ENCODE peak calls at places on chromosomes 16 and 17, in four cellular contexts. One of them, this sample, is unnamed.

GRCh38 chr17:79861371-79862216 is 22.4 kb upstream of the CBX4 start:
- DNase-seq in LoVo: no peak
- DNase-seq in NCI-H1436: no peak
- DNase-seq in activated CD4-positive, CD25-positive, alpha-beta regulatory T cell: no peak
- DNase-seq in this sample: no peak

GRCh38 chr16:4578961-4579530 is 22.9 kb downstream of the C16orf96 start:
- DNase-seq in activated CD4-positive, CD25-positive, alpha-beta regulatory T cell: no peak
- DNase-seq in LoVo: no peak
- DNase-seq in NCI-H1436: peak; percentile 21
- DNase-seq in this sample: no peak

GRCh38 chr17:81002409-81003361 is 11.0 kb downstream of the CHMP6 start:
- DNase-seq in LoVo: peak; percentile 68
- DNase-seq in NCI-H1436: peak; percentile 78
- DNase-seq in activated CD4-positive, CD25-positive, alpha-beta regulatory T cell: no peak
- DNase-seq in this sample: no peak

GRCh38 chr17:48583708-48584582 is 5.8 kb upstream of the HOXB4 start:
- DNase-seq in NCI-H1436: no peak
- DNase-seq in activated CD4-positive, CD25-positive, alpha-beta regulatory T cell: no peak
- DNase-seq in LoVo: no peak
- DNase-seq in this sample: no peak

GRCh38 chr16:67748791-67749282 is 29.7 kb upstream of the GFOD2 start:
- DNase-seq in activated CD4-positive, CD25-positive, alpha-beta regulatory T cell: no peak
- DNase-seq in LoVo: no peak
- DNase-seq in NCI-H1436: no peak
- DNase-seq in this sample: no peak

GRCh38 chr17:72075995-72076677 is 44.7 kb upstream of the SOX9 start:
- DNase-seq in NCI-H1436: no peak
- DNase-seq in LoVo: no peak
- DNase-seq in activated CD4-positive, CD25-positive, alpha-beta regulatory T cell: no peak
- DNase-seq in this sample: no peak

GRCh38 chr17:65850486-65850885 is 289.0 kb upstream of the AXIN2 start:
- DNase-seq in NCI-H1436: no peak
- DNase-seq in activated CD4-positive, CD25-positive, alpha-beta regulatory T cell: no peak
- DNase-seq in LoVo: peak; percentile 14
- DNase-seq in this sample: no peak

GRCh38 chr16:86306811-86307517 is 203.4 kb upstream of the FOXF1 start:
- DNase-seq in LoVo: no peak
- DNase-seq in activated CD4-positive, CD25-positive, alpha-beta regulatory T cell: no peak
- DNase-seq in NCI-H1436: no peak
- DNase-seq in this sample: no peak

GRCh38 chr17:55731586-55732250 is 9.1 kb upstream of the TMEM100 start:
- DNase-seq in LoVo: no peak
- DNase-seq in activated CD4-positive, CD25-positive, alpha-beta regulatory T cell: no peak
- DNase-seq in NCI-H1436: no peak
- DNase-seq in this sample: no peak

GRCh38 chr17:3927628-3928010 is 11.4 kb upstream of the P2RX1 start:
- DNase-seq in activated CD4-positive, CD25-positive, alpha-beta regulatory T cell: no peak
- DNase-seq in NCI-H1436: no peak
- DNase-seq in LoVo: no peak
- DNase-seq in this sample: no peak

GRCh38 chr17:33120103-33120502 is 128.5 kb downstream of the SPACA3 start:
- DNase-seq in NCI-H1436: no peak
- DNase-seq in activated CD4-positive, CD25-positive, alpha-beta regulatory T cell: no peak
- DNase-seq in LoVo: no peak
- DNase-seq in this sample: no peak

GRCh38 chr17:63675607-63676539 is 24.1 kb downstream of the LIMD2 start:
- DNase-seq in LoVo: peak; percentile 87
- DNase-seq in NCI-H1436: no peak
- DNase-seq in activated CD4-positive, CD25-positive, alpha-beta regulatory T cell: no peak
- DNase-seq in this sample: peak; percentile 68

GRCh38 chr16:88479795-88480760 is 27.0 kb downstream of the ZFPM1 start:
- DNase-seq in NCI-H1436: no peak
- DNase-seq in LoVo: no peak
- DNase-seq in activated CD4-positive, CD25-positive, alpha-beta regulatory T cell: no peak
- DNase-seq in this sample: no peak

GRCh38 chr16:49436181-49436580 is 62.6 kb downstream of the C16orf78 start:
- DNase-seq in NCI-H1436: no peak
- DNase-seq in activated CD4-positive, CD25-positive, alpha-beta regulatory T cell: no peak
- DNase-seq in LoVo: no peak
- DNase-seq in this sample: no peak

GRCh38 chr17:17911003-17911613 is 61.1 kb downstream of the TOM1L2 start:
- DNase-seq in NCI-H1436: no peak
- DNase-seq in activated CD4-positive, CD25-positive, alpha-beta regulatory T cell: no peak
- DNase-seq in LoVo: no peak
- DNase-seq in this sample: no peak

GRCh38 chr16:526181-527014 is 1.1 kb upstream of the CAPN15 start:
- DNase-seq in NCI-H1436: no peak
- DNase-seq in LoVo: no peak
- DNase-seq in activated CD4-positive, CD25-positive, alpha-beta regulatory T cell: no peak
- DNase-seq in this sample: no peak

This sample was measured in AG09319.